ENCODE peak calls at places on chromosome 18, in seven cellular contexts. One of them, this sample, is unnamed. For H3K4me1, the result is how much of the 10 kb centered on the place peaks cover.

GRCh38 chr18:23619388-23619873 is 33.1 kb upstream of the NPC1 start:
- DNase-seq in psoas muscle: peak
- DNase-seq in uterus: peak
- DNase-seq in upper lobe of right lung: peak
- DNase-seq in heart right ventricle: no peak
- DNase-seq in K562: no peak
- DNase-seq in PC-9: no peak
- DNase-seq in this sample: peak

GRCh38 chr18:11995445-11996189 is 14.3 kb downstream of the IMPA2 start:
- DNase-seq in psoas muscle: peak
- DNase-seq in uterus: peak
- DNase-seq in upper lobe of right lung: peak
- DNase-seq in heart right ventricle: peak
- DNase-seq in K562: peak
- DNase-seq in PC-9: peak
- DNase-seq in this sample: peak

GRCh38 chr18:75216926-75217303 is 6.3 kb downstream of the TSHZ1 start:
- DNase-seq in psoas muscle: no peak
- DNase-seq in uterus: no peak
- DNase-seq in upper lobe of right lung: no peak
- DNase-seq in heart right ventricle: no peak
- DNase-seq in K562: no peak
- DNase-seq in PC-9: no peak
- DNase-seq in this sample: no peak

GRCh38 chr18:5964996-5965395 is 69.7 kb upstream of the TMEM200C start:
- DNase-seq in psoas muscle: no peak
- DNase-seq in uterus: no peak
- DNase-seq in upper lobe of right lung: no peak
- DNase-seq in heart right ventricle: no peak
- DNase-seq in K562: no peak
- DNase-seq in PC-9: no peak
- DNase-seq in this sample: no peak

GRCh38 chr18:39842042-39842791 is 2112.8 kb upstream of the PIK3C3 start:
- DNase-seq in psoas muscle: no peak
- DNase-seq in uterus: no peak
- DNase-seq in upper lobe of right lung: no peak
- DNase-seq in heart right ventricle: no peak
- DNase-seq in K562: no peak
- DNase-seq in PC-9: no peak
- DNase-seq in this sample: no peak

GRCh38 chr18:22467760-22468553 is 50.2 kb upstream of the CTAGE1 start:
- DNase-seq in psoas muscle: peak
- DNase-seq in uterus: peak
- DNase-seq in upper lobe of right lung: no peak
- DNase-seq in heart right ventricle: no peak
- DNase-seq in K562: peak
- DNase-seq in PC-9: peak
- DNase-seq in this sample: no peak

GRCh38 chr18:52045946-52046345 is 294.1 kb upstream of the DCC start:
- DNase-seq in psoas muscle: no peak
- DNase-seq in uterus: no peak
- DNase-seq in upper lobe of right lung: no peak
- DNase-seq in heart right ventricle: no peak
- DNase-seq in K562: no peak
- DNase-seq in PC-9: no peak
- DNase-seq in this sample: no peak

GRCh38 chr18:68418881-68419280 is 296.0 kb downstream of the TMX3 start:
- DNase-seq in psoas muscle: no peak
- DNase-seq in uterus: no peak
- DNase-seq in upper lobe of right lung: no peak
- DNase-seq in heart right ventricle: no peak
- DNase-seq in K562: no peak
- DNase-seq in PC-9: no peak
- DNase-seq in this sample: no peak

GRCh38 chr18:31954349-31954748 is 11.4 kb upstream of the TRAPPC8 start:
- DNase-seq in psoas muscle: peak
- DNase-seq in uterus: no peak
- DNase-seq in upper lobe of right lung: no peak
- DNase-seq in heart right ventricle: no peak
- DNase-seq in K562: no peak
- DNase-seq in PC-9: no peak
- DNase-seq in this sample: no peak

GRCh38 chr18:6994053-6994452 is 123.5 kb downstream of the LAMA1 start:
- DNase-seq in psoas muscle: no peak
- DNase-seq in uterus: peak
- DNase-seq in upper lobe of right lung: no peak
- DNase-seq in heart right ventricle: no peak
- DNase-seq in K562: no peak
- DNase-seq in PC-9: no peak
- DNase-seq in this sample: no peak

GRCh38 chr18:7950380-7951143 is 383.4 kb downstream of the PTPRM start:
- DNase-seq in psoas muscle: no peak
- DNase-seq in uterus: no peak
- DNase-seq in upper lobe of right lung: no peak
- DNase-seq in heart right ventricle: no peak
- DNase-seq in K562: peak
- DNase-seq in PC-9: peak
- DNase-seq in this sample: no peak

GRCh38 chr18:5628512-5629255 is 84.9 kb upstream of the EPB41L3 start:
- DNase-seq in psoas muscle: peak
- DNase-seq in uterus: peak
- DNase-seq in upper lobe of right lung: peak
- DNase-seq in heart right ventricle: peak
- DNase-seq in K562: no peak
- DNase-seq in PC-9: no peak
- DNase-seq in this sample: peak

GRCh38 chr18:25827961-25828561 is 262.4 kb downstream of the SS18 start:
- DNase-seq in psoas muscle: no peak
- DNase-seq in uterus: no peak
- DNase-seq in upper lobe of right lung: no peak
- DNase-seq in heart right ventricle: no peak
- DNase-seq in K562: no peak
- DNase-seq in PC-9: no peak
- DNase-seq in this sample: no peak

GRCh38 chr18:23071285-23071684 is 64.0 kb upstream of the CABLES1 start:
- DNase-seq in psoas muscle: no peak
- DNase-seq in uterus: no peak
- DNase-seq in upper lobe of right lung: peak
- DNase-seq in heart right ventricle: peak
- DNase-seq in K562: no peak
- DNase-seq in PC-9: no peak
- DNase-seq in this sample: peak

GRCh38 chr18:64132871-64133270 is 16.0 kb downstream of the LINC00305 start:
- DNase-seq in psoas muscle: no peak
- DNase-seq in uterus: no peak
- DNase-seq in upper lobe of right lung: no peak
- DNase-seq in heart right ventricle: no peak
- DNase-seq in K562: no peak
- DNase-seq in PC-9: no peak
- DNase-seq in this sample: no peak
- H3K27ac ChIP-seq in psoas muscle: no peak
- H3K27ac ChIP-seq in uterus: no peak
- H3K27ac ChIP-seq in upper lobe of right lung: no peak
- H3K27ac ChIP-seq in heart right ventricle: no peak
- H3K27ac ChIP-seq in K562: no peak
- H3K27ac ChIP-seq in PC-9: no peak
- H3K27ac ChIP-seq in this sample: no peak

GRCh38 chr18:45771587-45771986 is 47.6 kb downstream of the SLC14A1 start:
- DNase-seq in psoas muscle: no peak
- DNase-seq in uterus: no peak
- DNase-seq in upper lobe of right lung: no peak
- DNase-seq in heart right ventricle: no peak
- DNase-seq in K562: no peak
- DNase-seq in PC-9: no peak
- DNase-seq in this sample: no peak

GRCh38 chr18:45772081-45772480 is 48.1 kb downstream of the SLC14A1 start:
- DNase-seq in psoas muscle: no peak
- DNase-seq in uterus: no peak
- DNase-seq in upper lobe of right lung: no peak
- DNase-seq in heart right ventricle: no peak
- DNase-seq in K562: no peak
- DNase-seq in PC-9: no peak
- DNase-seq in this sample: no peak

GRCh38 chr18:45775241-45775676 is 50.2 kb upstream of the SIGLEC15 start:
- DNase-seq in psoas muscle: peak
- DNase-seq in uterus: peak
- DNase-seq in upper lobe of right lung: peak
- DNase-seq in heart right ventricle: peak
- DNase-seq in K562: peak
- DNase-seq in PC-9: peak
- DNase-seq in this sample: peak

GRCh38 chr18:45775726-45776125 is 49.7 kb upstream of the SIGLEC15 start:
- DNase-seq in psoas muscle: no peak
- DNase-seq in uterus: no peak
- DNase-seq in upper lobe of right lung: no peak
- DNase-seq in heart right ventricle: no peak
- DNase-seq in K562: no peak
- DNase-seq in PC-9: no peak
- DNase-seq in this sample: no peak

DNA sequence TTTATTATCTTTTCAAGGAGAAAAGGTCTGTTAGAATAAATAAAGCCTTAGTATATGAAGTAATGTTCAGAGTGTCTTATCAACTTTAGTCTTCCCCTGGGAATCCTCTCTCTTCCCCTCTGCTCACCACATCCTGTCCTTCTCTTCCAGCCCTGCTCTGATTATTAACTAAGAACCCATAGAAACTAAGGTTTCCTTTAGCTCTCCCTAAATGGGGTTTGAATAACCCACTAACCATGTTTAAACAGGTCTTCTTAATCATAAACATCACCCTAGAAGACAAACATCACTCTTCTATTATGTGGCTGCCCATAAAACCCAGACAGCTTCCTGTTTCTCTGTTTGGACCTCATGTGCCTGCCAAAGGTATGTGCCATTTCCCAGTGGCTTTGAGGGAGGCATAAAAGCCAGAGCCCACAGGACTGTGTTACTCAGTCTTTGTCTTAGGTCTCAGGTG is 50.1 kb downstream of the SLC14A1 start:
- DNase-seq in psoas muscle: no peak
- DNase-seq in uterus: no peak
- DNase-seq in upper lobe of right lung: no peak
- DNase-seq in heart right ventricle: no peak
- DNase-seq in K562: no peak
- DNase-seq in PC-9: no peak
- DNase-seq in this sample: no peak
- H3K4me1 ChIP-seq in psoas muscle: under half
- H3K4me1 ChIP-seq in uterus: under half
- H3K4me1 ChIP-seq in upper lobe of right lung: under half
- H3K4me1 ChIP-seq in heart right ventricle: under half
- H3K4me1 ChIP-seq in K562: under half
- H3K4me1 ChIP-seq in PC-9: under half
- H3K4me1 ChIP-seq in this sample: under half

GRCh38 chr18:61605376-61606067 is 272.3 kb downstream of the CDH20 start:
- DNase-seq in psoas muscle: no peak
- DNase-seq in uterus: no peak
- DNase-seq in upper lobe of right lung: no peak
- DNase-seq in heart right ventricle: no peak
- DNase-seq in K562: no peak
- DNase-seq in PC-9: no peak
- DNase-seq in this sample: no peak

GRCh38 chr18:61608306-61608705 is 275.1 kb downstream of the CDH20 start:
- DNase-seq in psoas muscle: no peak
- DNase-seq in uterus: no peak
- DNase-seq in upper lobe of right lung: no peak
- DNase-seq in heart right ventricle: no peak
- DNase-seq in K562: no peak
- DNase-seq in PC-9: no peak
- DNase-seq in this sample: no peak

GRCh38 chr18:61606759-61607158 is 273.5 kb downstream of the CDH20 start:
- DNase-seq in psoas muscle: peak
- DNase-seq in uterus: peak
- DNase-seq in upper lobe of right lung: peak
- DNase-seq in heart right ventricle: peak
- DNase-seq in K562: peak
- DNase-seq in PC-9: peak
- DNase-seq in this sample: peak

GRCh38 chr18:61609131-61609530 is 275.9 kb downstream of the CDH20 start:
- DNase-seq in psoas muscle: no peak
- DNase-seq in uterus: no peak
- DNase-seq in upper lobe of right lung: no peak
- DNase-seq in heart right ventricle: no peak
- DNase-seq in K562: no peak
- DNase-seq in PC-9: no peak
- DNase-seq in this sample: no peak

DNA sequence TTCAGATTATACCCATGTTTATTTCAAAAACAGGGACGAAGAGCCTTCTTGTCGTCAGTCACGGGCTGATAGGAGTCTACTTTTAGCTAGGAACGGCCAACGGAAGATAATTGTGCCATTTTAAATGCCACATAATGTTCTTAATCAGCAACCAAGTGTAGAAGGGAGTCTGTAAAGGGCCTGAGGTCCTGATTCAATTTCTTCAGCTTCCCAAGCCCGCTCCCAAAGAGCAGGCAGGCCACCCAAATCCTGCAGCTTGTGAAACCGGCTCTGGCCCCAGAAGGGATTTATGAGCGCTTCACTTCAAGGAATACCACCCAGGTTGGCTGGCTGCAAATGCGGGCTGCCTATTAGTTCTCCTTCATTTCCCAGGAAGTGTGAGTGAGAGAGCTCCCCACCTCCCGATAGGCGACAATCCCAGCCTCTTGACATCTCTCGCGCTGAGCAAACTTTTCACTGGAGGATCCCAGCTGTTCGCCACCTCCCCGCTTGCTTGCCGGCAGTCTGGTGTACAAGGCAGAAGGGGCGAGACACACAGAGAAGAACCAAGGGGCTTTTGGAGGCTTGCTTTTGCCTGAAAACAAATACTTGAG is 272.9 kb downstream of the CDH20 start:
- DNase-seq in psoas muscle: peak
- DNase-seq in uterus: peak
- DNase-seq in upper lobe of right lung: no peak
- DNase-seq in heart right ventricle: peak
- DNase-seq in K562: no peak
- DNase-seq in PC-9: peak
- DNase-seq in this sample: no peak
- H3K27ac ChIP-seq in psoas muscle: peak
- H3K27ac ChIP-seq in uterus: peak
- H3K27ac ChIP-seq in upper lobe of right lung: peak
- H3K27ac ChIP-seq in heart right ventricle: peak
- H3K27ac ChIP-seq in K562: peak
- H3K27ac ChIP-seq in PC-9: no peak
- H3K27ac ChIP-seq in this sample: peak

DNA sequence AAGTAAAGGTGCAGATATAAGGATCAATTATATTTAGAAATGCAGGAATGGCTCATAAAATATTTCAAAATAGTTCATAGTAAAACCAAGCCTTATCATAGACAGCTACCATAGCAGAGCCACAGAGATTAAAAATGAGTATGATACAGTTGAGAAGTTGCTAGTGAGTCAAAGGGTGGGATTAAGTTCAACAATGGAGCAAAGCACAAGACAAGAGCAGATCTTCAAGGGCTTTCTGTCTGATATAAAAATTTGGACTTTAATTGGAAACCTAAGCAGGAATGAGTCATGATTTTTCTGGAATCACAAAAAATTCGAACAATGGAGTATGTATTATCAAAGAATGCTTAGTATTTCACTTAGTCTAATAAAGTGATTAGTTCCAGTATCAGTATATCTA is 487.3 kb upstream of the NETO1 start:
- DNase-seq in psoas muscle: no peak
- DNase-seq in uterus: no peak
- DNase-seq in upper lobe of right lung: no peak
- DNase-seq in heart right ventricle: no peak
- DNase-seq in K562: no peak
- DNase-seq in PC-9: no peak
- DNase-seq in this sample: no peak
- H3K4me1 ChIP-seq in psoas muscle: under half
- H3K4me1 ChIP-seq in uterus: under half
- H3K4me1 ChIP-seq in upper lobe of right lung: under half
- H3K4me1 ChIP-seq in heart right ventricle: under half
- H3K4me1 ChIP-seq in K562: under half
- H3K4me1 ChIP-seq in PC-9: under half
- H3K4me1 ChIP-seq in this sample: under half

GRCh38 chr18:57772387-57772799 is 30.7 kb downstream of the ATP8B1 start:
- DNase-seq in psoas muscle: no peak
- DNase-seq in uterus: no peak
- DNase-seq in upper lobe of right lung: no peak
- DNase-seq in heart right ventricle: no peak
- DNase-seq in K562: no peak
- DNase-seq in PC-9: no peak
- DNase-seq in this sample: no peak
- H3K27ac ChIP-seq in psoas muscle: peak
- H3K27ac ChIP-seq in uterus: no peak
- H3K27ac ChIP-seq in upper lobe of right lung: no peak
- H3K27ac ChIP-seq in heart right ventricle: no peak
- H3K27ac ChIP-seq in K562: no peak
- H3K27ac ChIP-seq in PC-9: peak
- H3K27ac ChIP-seq in this sample: no peak